ENCODE peak calls at places on chromosomes 2 and 18, in eight cellular contexts. F is HEK293T; A is COR-L47; L is AG09319; N is stimulated activated CD4-positive, alpha-beta T cell treated with anti-CD3 and anti-CD28 coated beads, Interleukin-4, amount 100 ng/mL, for 1 hour; J is WTC11; M is D341Med; W is kidney epithelial cell. G is an unnamed sample.

GRCh38 chr18:75455249-75456183 is 28.0 kb upstream of the SMIM21 start:
- DNase-seq in L (no peak), M (no peak), J (peak; percentile 63), N (no peak), W (no peak), A (no peak), F (no peak), G (no peak)

GRCh38 chr2:148860037-148860436 is 15.0 kb upstream of the KIF5C start:
- DNase-seq in M (no peak), W (no peak), L (no peak), A (no peak), N (no peak), F (no peak), J (no peak), G (no peak)

GRCh38 chr2:120575966-120576365 is 159.7 kb upstream of the GLI2 start:
- DNase-seq in J (no peak), M (no peak), W (no peak), A (no peak), L (no peak), F (no peak), N (no peak), G (no peak)

GRCh38 chr18:10099539-10100140 is 185.8 kb downstream of the VAPA start:
- DNase-seq in M (no peak), L (no peak), N (no peak), J (no peak), F (no peak), A (no peak), W (no peak), G (no peak)

GRCh38 chr2:126750506-126750905 is 94.5 kb downstream of the GYPC start:
- DNase-seq in M (no peak), W (no peak), J (no peak), N (no peak), A (no peak), F (no peak), L (no peak), G (no peak)

GRCh38 chr2:200591308-200591707 is 5.5 kb downstream of the AOX1 start:
- DNase-seq in W (no peak), M (no peak), L (no peak), F (no peak), N (no peak), A (no peak), J (no peak), G (no peak)

GRCh38 chr2:28748176-28748575 is 3.5 kb upstream of the PPP1CB start:
- DNase-seq in M (no peak), W (no peak), F (no peak), N (no peak), A (no peak), J (no peak), L (no peak), G (no peak)

GRCh38 chr2:23757686-23758433 is 169.1 kb downstream of the ATAD2B start:
- DNase-seq in W (peak; percentile 49), L (no peak), J (no peak), A (no peak), F (no peak), N (no peak), M (no peak), G (no peak)

GRCh38 chr2:101515512-101515911 is 40.6 kb upstream of the RFX8 start:
- DNase-seq in F (no peak), N (no peak), M (no peak), J (no peak), W (no peak), A (no peak), L (no peak), G (no peak)

GRCh38 chr2:227939271-227940027 is 68.0 kb downstream of the DAW1 start:
- DNase-seq in A (peak; percentile 9), F (peak; percentile 50), N (no peak), L (no peak), J (peak; percentile 34), W (no peak), M (peak; percentile 59), G (no peak)